ENCODE peak calls at places on chromosomes 4 and X, in five cellular contexts. One of them, this sample, is unnamed.

GRCh38 chr4:107862658-107863057 is 37.9 kb downstream of the SGMS2 start:
- DNase-seq in GM23248: peak; percentile 55
- DNase-seq in GM06990: no peak
- DNase-seq in CD4-positive, alpha-beta memory T cell: peak; percentile 26
- DNase-seq in NCI-H446: no peak
- DNase-seq in this sample: no peak

GRCh38 chrX:138481649-138482048 is 229.9 kb downstream of the FGF13 start:
- DNase-seq in GM23248: no peak
- DNase-seq in GM06990: no peak
- DNase-seq in CD4-positive, alpha-beta memory T cell: no peak
- DNase-seq in NCI-H446: no peak
- DNase-seq in this sample: no peak

GRCh38 chr4:98663226-98664006 is 5.0 kb upstream of the TSPAN5 start:
- DNase-seq in GM23248: no peak
- DNase-seq in GM06990: peak; percentile 66
- DNase-seq in CD4-positive, alpha-beta memory T cell: peak; percentile 87
- DNase-seq in NCI-H446: no peak
- DNase-seq in this sample: no peak

GRCh38 chr4:81648576-81649272 is 177.0 kb upstream of the RASGEF1B start:
- DNase-seq in GM23248: no peak
- DNase-seq in GM06990: no peak
- DNase-seq in CD4-positive, alpha-beta memory T cell: peak; percentile 37
- DNase-seq in NCI-H446: no peak
- DNase-seq in this sample: no peak

GRCh38 chr4:5592272-5592671 is 116.1 kb downstream of the EVC2 start:
- DNase-seq in GM23248: no peak
- DNase-seq in GM06990: no peak
- DNase-seq in CD4-positive, alpha-beta memory T cell: no peak
- DNase-seq in NCI-H446: no peak
- DNase-seq in this sample: no peak

GRCh38 chrX:139091086-139091485 is 379.6 kb upstream of the FGF13 start:
- DNase-seq in GM23248: no peak
- DNase-seq in GM06990: no peak
- DNase-seq in CD4-positive, alpha-beta memory T cell: no peak
- DNase-seq in NCI-H446: no peak
- DNase-seq in this sample: no peak

GRCh38 chrX:147877726-147878125 is 34.0 kb upstream of the FMR1 start:
- DNase-seq in GM23248: no peak
- DNase-seq in GM06990: no peak
- DNase-seq in CD4-positive, alpha-beta memory T cell: no peak
- DNase-seq in NCI-H446: no peak
- DNase-seq in this sample: no peak

GRCh38 chr4:74682567-74683359 is 111.6 kb downstream of the BTC start:
- DNase-seq in GM23248: peak; percentile 94
- DNase-seq in GM06990: no peak
- DNase-seq in CD4-positive, alpha-beta memory T cell: no peak
- DNase-seq in NCI-H446: peak; percentile 7
- DNase-seq in this sample: no peak

GRCh38 chrX:44157858-44158257 is 184.7 kb upstream of the NDP start:
- DNase-seq in GM23248: peak; percentile 67
- DNase-seq in GM06990: no peak
- DNase-seq in CD4-positive, alpha-beta memory T cell: no peak
- DNase-seq in NCI-H446: peak; percentile 69
- DNase-seq in this sample: no peak

GRCh38 chr4:139556071-139556734 is at the start of gene SETD7:
- DNase-seq in GM23248: peak; percentile 88
- DNase-seq in GM06990: peak; percentile 48
- DNase-seq in CD4-positive, alpha-beta memory T cell: peak; percentile 86
- DNase-seq in NCI-H446: peak; percentile 77
- DNase-seq in this sample: peak; percentile 66

GRCh38 chrX:4091046-4091760 is 377.8 kb upstream of the PRKX start:
- DNase-seq in GM23248: peak; percentile 0
- DNase-seq in GM06990: no peak
- DNase-seq in CD4-positive, alpha-beta memory T cell: no peak
- DNase-seq in NCI-H446: no peak
- DNase-seq in this sample: no peak

GRCh38 chr4:147944264-147944663 is 212.4 kb downstream of the ARHGAP10 start:
- DNase-seq in GM23248: no peak
- DNase-seq in GM06990: peak; percentile 21
- DNase-seq in CD4-positive, alpha-beta memory T cell: no peak
- DNase-seq in NCI-H446: no peak
- DNase-seq in this sample: no peak

GRCh38 chrX:40468033-40468979 is 112.5 kb upstream of the ATP6AP2 start:
- DNase-seq in GM23248: peak; percentile 45
- DNase-seq in GM06990: peak; percentile 14
- DNase-seq in CD4-positive, alpha-beta memory T cell: no peak
- DNase-seq in NCI-H446: peak; percentile 2
- DNase-seq in this sample: peak; percentile 46

GRCh38 chr4:118226611-118227010 is 126.2 kb downstream of the PRSS12 start:
- DNase-seq in GM23248: no peak
- DNase-seq in GM06990: no peak
- DNase-seq in CD4-positive, alpha-beta memory T cell: no peak
- DNase-seq in NCI-H446: no peak
- DNase-seq in this sample: no peak

GRCh38 chrX:19579485-19579884 is 64.2 kb upstream of the MAP3K15 start:
- DNase-seq in GM23248: peak; percentile 87
- DNase-seq in GM06990: no peak
- DNase-seq in CD4-positive, alpha-beta memory T cell: no peak
- DNase-seq in NCI-H446: no peak
- DNase-seq in this sample: no peak

GRCh38 chrX:131067216-131067615 is 9.1 kb downstream of the ARHGAP36 start:
- DNase-seq in GM23248: no peak
- DNase-seq in GM06990: no peak
- DNase-seq in CD4-positive, alpha-beta memory T cell: no peak
- DNase-seq in NCI-H446: no peak
- DNase-seq in this sample: no peak

GRCh38 chr4:5125326-5125725 is 74.0 kb downstream of the STK32B start:
- DNase-seq in GM23248: no peak
- DNase-seq in GM06990: no peak
- DNase-seq in CD4-positive, alpha-beta memory T cell: no peak
- DNase-seq in NCI-H446: no peak
- DNase-seq in this sample: no peak

GRCh38 chr4:88725143-88725542 is 27.5 kb upstream of the NAP1L5 start:
- DNase-seq in GM23248: no peak
- DNase-seq in GM06990: no peak
- DNase-seq in CD4-positive, alpha-beta memory T cell: no peak
- DNase-seq in NCI-H446: no peak
- DNase-seq in this sample: no peak

GRCh38 chr4:3408793-3409330 is 32.9 kb upstream of the HGFAC start:
- DNase-seq in GM23248: no peak
- DNase-seq in GM06990: no peak
- DNase-seq in CD4-positive, alpha-beta memory T cell: no peak
- DNase-seq in NCI-H446: no peak
- DNase-seq in this sample: peak; percentile 53

GRCh38 chrX:18353931-18354368 is 538 bp downstream of the SCML2 start:
- DNase-seq in GM23248: peak; percentile 30
- DNase-seq in GM06990: no peak
- DNase-seq in CD4-positive, alpha-beta memory T cell: peak; percentile 35
- DNase-seq in NCI-H446: peak; percentile 23
- DNase-seq in this sample: peak; percentile 39

GRCh38 chrX:1391370-1391706 is 575 bp downstream of the SLC25A6 start:
- DNase-seq in GM23248: no peak
- DNase-seq in GM06990: no peak
- DNase-seq in CD4-positive, alpha-beta memory T cell: no peak
- DNase-seq in NCI-H446: no peak
- DNase-seq in this sample: peak; percentile 90

GRCh38 chr4:157885785-157886184 is 287.0 kb downstream of the GASK1B start:
- DNase-seq in GM23248: no peak
- DNase-seq in GM06990: no peak
- DNase-seq in CD4-positive, alpha-beta memory T cell: no peak
- DNase-seq in NCI-H446: no peak
- DNase-seq in this sample: no peak

GRCh38 chrX:78595901-78596502 is 63.1 kb downstream of the RTL3 start:
- DNase-seq in GM23248: peak; percentile 9
- DNase-seq in GM06990: no peak
- DNase-seq in CD4-positive, alpha-beta memory T cell: no peak
- DNase-seq in NCI-H446: no peak
- DNase-seq in this sample: no peak

GRCh38 chr4:138710297-138710696 is 305.3 kb upstream of the NOCT start:
- DNase-seq in GM23248: no peak
- DNase-seq in GM06990: no peak
- DNase-seq in CD4-positive, alpha-beta memory T cell: no peak
- DNase-seq in NCI-H446: no peak
- DNase-seq in this sample: no peak